ENCODE peak calls at places on chromosomes 2 and 18, in six cellular contexts. I is amygdala; P is Caki2; V is aorta; N is hypothalamus; X is stimulated activated naive CD8-positive, alpha-beta T cell treated with anti-CD3 and anti-CD28 coated beads, Interleukin-15, Interleukin-2, amounts not matched to agents 100 U/mL and 50 U/mL, for 24 hours. U is an unnamed sample.

GRCh38 chr2:69693472-69694450 is 48.2 kb upstream of the ANXA4 start:
- DNase-seq in N (no peak), X (peak), P (no peak), I (no peak), V (no peak), U (no peak)

GRCh38 chr18:23574611-23575308 is 11.5 kb downstream of the NPC1 start:
- DNase-seq in P (no peak), X (no peak), I (no peak), V (no peak), N (no peak), U (no peak)

GRCh38 chr18:50079571-50080295 is 115.2 kb downstream of the MYO5B start:
- DNase-seq in N (peak), X (no peak), V (peak), P (no peak), I (peak), U (peak)

GRCh38 chr2:23199115-23199918 is 185.7 kb upstream of the KLHL29 start:
- DNase-seq in N (no peak), V (no peak), X (peak), I (no peak), P (peak), U (peak)

GRCh38 chr2:44638649-44639048 is 276.9 kb downstream of the CAMKMT start:
- DNase-seq in I (no peak), P (no peak), V (no peak), X (no peak), N (no peak), U (peak)

GRCh38 chr2:19086351-19086750 is 272.1 kb downstream of the OSR1 start:
- DNase-seq in X (no peak), V (no peak), I (no peak), P (no peak), N (no peak), U (no peak)

GRCh38 chr18:12046751-12047335 is 46.8 kb upstream of the ANKRD62 start:
- DNase-seq in P (no peak), X (no peak), I (no peak), V (no peak), N (no peak), U (no peak)

GRCh38 chr2:53826587-53827397 is 33.0 kb downstream of the GPR75 start:
- DNase-seq in P (no peak), X (no peak), I (no peak), N (no peak), V (no peak), U (peak)

GRCh38 chr18:60543646-60544045 is 171.1 kb upstream of the MC4R start:
- DNase-seq in P (no peak), V (no peak), X (no peak), I (no peak), N (no peak), U (no peak)

GRCh38 chr2:71712179-71712818 is 258.9 kb downstream of the DYSF start:
- DNase-seq in P (no peak), X (no peak), N (no peak), I (no peak), V (peak), U (no peak)

GRCh38 chr2:24818721-24819167 is 25.5 kb downstream of the CENPO start:
- DNase-seq in V (peak), I (no peak), N (no peak), X (no peak), P (no peak), U (peak)

GRCh38 chr2:72945450-72946019 is 28.2 kb downstream of the EMX1 start:
- DNase-seq in V (no peak), P (no peak), X (no peak), I (no peak), N (no peak), U (no peak)

GRCh38 chr2:215466097-215466909 is 30.4 kb upstream of the FN1 start:
- DNase-seq in N (no peak), X (no peak), V (no peak), I (no peak), P (no peak), U (no peak)

GRCh38 chr2:25521126-25521525 is 152.3 kb downstream of the DTNB start:
- DNase-seq in P (no peak), I (no peak), X (no peak), N (no peak), V (no peak), U (no peak)

GRCh38 chr2:156021326-156022040 is 311.0 kb downstream of the NR4A2 start:
- DNase-seq in V (no peak), X (no peak), P (no peak), N (no peak), I (no peak), U (no peak)

GRCh38 chr2:151878655-151879563 is 50.7 kb upstream of the ARL5A start:
- DNase-seq in P (no peak), X (no peak), N (no peak), I (no peak), V (no peak), U (no peak)

GRCh38 chr2:231535961-231536360 is 5.7 kb upstream of the NMUR1 start:
- DNase-seq in P (no peak), I (no peak), X (no peak), N (no peak), V (peak), U (no peak)

GRCh38 chr18:76354348-76354747 is 140.7 kb downstream of the ZNF516 start:
- DNase-seq in V (no peak), I (no peak), X (no peak), P (no peak), N (no peak), U (no peak)

GRCh38 chr2:128301021-128301420 is 17.6 kb downstream of the HS6ST1 start:
- DNase-seq in N (no peak), I (no peak), V (no peak), X (no peak), P (no peak), U (no peak)